ENCODE peak calls at places on chromosomes 2 and 18, in six cellular contexts. J is fibroblast of pulmonary artery, A is brain microvascular endothelial cell, S is lower lobe of right lung, Z is hepatocyte, I is GM23338. P is an unnamed sample.

GRCh38 chr2:240060977-240061591 is 7.8 kb upstream of the OR6B3 start:
- DNase-seq in J (peak), A (peak), I (peak), Z (peak), S (no peak), P (no peak)

GRCh38 chr2:231409773-231410172 is 14.3 kb downstream of the B3GNT7 start:
- DNase-seq in S (peak), J (no peak), I (no peak), A (no peak), Z (no peak), P (no peak)

GRCh38 chr2:96806468-96807126 is 9.5 kb upstream of the CNNM3 start:
- DNase-seq in I (no peak), Z (no peak), A (no peak), S (no peak), J (no peak), P (no peak)

GRCh38 chr2:110990440-110990839 is 130.3 kb upstream of the BCL2L11 start:
- DNase-seq in J (no peak), I (no peak), Z (no peak), A (no peak), S (no peak), P (no peak)

GRCh38 chr2:160108231-160108630 is 45.8 kb upstream of the PLA2R1 start:
- DNase-seq in I (no peak), S (no peak), A (no peak), J (no peak), Z (no peak), P (no peak)

GRCh38 chr2:33512112-33512511 is 35.7 kb downstream of the RASGRP3 start:
- DNase-seq in S (no peak), J (no peak), I (no peak), A (no peak), Z (no peak), P (no peak)

GRCh38 chr18:67243799-67244587 is 272.5 kb downstream of the DSEL start:
- DNase-seq in I (no peak), Z (no peak), S (no peak), A (peak), J (peak), P (no peak)

GRCh38 chr2:53561155-53561554 is 206.4 kb upstream of the CHAC2 start:
- DNase-seq in S (no peak), J (no peak), I (no peak), Z (no peak), A (no peak), P (no peak)

GRCh38 chr2:59530258-59530657 is 1023.2 kb downstream of the BCL11A start:
- DNase-seq in I (no peak), A (no peak), Z (no peak), S (no peak), J (no peak), P (no peak)

GRCh38 chr2:25078171-25079049 is 36.5 kb downstream of the EFR3B start:
- DNase-seq in S (no peak), A (peak), J (peak), I (no peak), Z (peak), P (no peak)

GRCh38 chr2:218888341-218888740 is 7.7 kb downstream of the WNT10A start:
- DNase-seq in A (no peak), Z (no peak), S (no peak), I (no peak), J (no peak), P (no peak)

GRCh38 chr2:164898475-164898874 is 56.9 kb downstream of the SLC38A11 start:
- DNase-seq in S (no peak), J (peak), I (no peak), Z (peak), A (peak), P (no peak)

GRCh38 chr18:10713400-10713799 is 187.6 kb downstream of the NAPG start:
- DNase-seq in Z (no peak), I (no peak), J (no peak), A (no peak), S (no peak), P (no peak)

GRCh38 chr2:207163053-207163814 is 2.5 kb downstream of the KLF7 start:
- DNase-seq in A (peak), Z (peak), S (no peak), I (peak), J (peak), P (no peak)

GRCh38 chr2:20359131-20359530 is 8.5 kb upstream of the PUM2 start:
- DNase-seq in I (no peak), A (no peak), Z (no peak), J (no peak), S (no peak), P (no peak)

GRCh38 chr18:10726198-10727068 is 200.6 kb downstream of the NAPG start:
- DNase-seq in J (no peak), Z (no peak), A (no peak), I (no peak), S (no peak), P (no peak)

GRCh38 chr18:51361130-51361860 is 163.8 kb upstream of the MEX3C start:
- DNase-seq in J (peak), Z (peak), I (no peak), A (peak), S (no peak), P (no peak)

GRCh38 chr18:55732227-55733106 is 144.5 kb upstream of the TCF4 start:
- DNase-seq in A (peak), Z (no peak), J (peak), S (no peak), I (no peak), P (no peak)

GRCh38 chr2:58032016-58032750 is 14.4 kb upstream of the VRK2 start:
- DNase-seq in Z (no peak), I (no peak), J (no peak), A (peak), S (no peak), P (no peak)

GRCh38 chr2:232026941-232027340 is 65.4 kb downstream of the DIS3L2 start:
- DNase-seq in Z (no peak), J (no peak), I (no peak), A (no peak), S (no peak), P (no peak)

GRCh38 chr18:39030124-39030655 is 1464.6 kb upstream of the CELF4 start:
- DNase-seq in S (no peak), J (no peak), A (no peak), Z (no peak), I (no peak), P (no peak)

GRCh38 chr2:214379227-214379626 is 31.6 kb upstream of the VWC2L start:
- DNase-seq in A (no peak), S (no peak), I (no peak), Z (no peak), J (no peak), P (no peak)

GRCh38 chr2:112959109-112959591 is 18.7 kb upstream of the IL36G start:
- DNase-seq in S (no peak), Z (peak), A (no peak), J (peak), I (peak), P (no peak)

GRCh38 chr2:10773841-10774341 is 38.7 kb downstream of the PDIA6 start:
- DNase-seq in J (no peak), A (no peak), S (no peak), Z (no peak), I (no peak), P (no peak)

GRCh38 chr2:66084948-66085590 is 349.9 kb upstream of the MEIS1 start:
- DNase-seq in I (no peak), S (no peak), Z (no peak), A (no peak), J (no peak), P (no peak)

GRCh38 chr2:180573951-180574350 is 406.5 kb upstream of the UBE2E3 start:
- DNase-seq in Z (no peak), I (no peak), J (peak), A (no peak), S (no peak), P (no peak)

GRCh38 chr2:10208736-10209135 is 86.2 kb downstream of the RRM2 start:
- DNase-seq in I (no peak), A (no peak), S (no peak), Z (no peak), J (no peak), P (no peak)

GRCh38 chr2:142332196-142332595 is 201.4 kb upstream of the LRP1B start:
- DNase-seq in Z (no peak), S (no peak), J (no peak), I (no peak), A (no peak), P (no peak)

GRCh38 chr2:71465961-71466300 is 12.6 kb downstream of the DYSF start:
- DNase-seq in S (no peak), I (no peak), J (no peak), Z (no peak), A (no peak), P (no peak)
- H3K4me3 ChIP-seq in S (peak), I (peak), J (peak), Z (peak), A (peak), P (peak)

GRCh38 chr2:100779908-100780202 is 40.1 kb upstream of the NPAS2 start:
- DNase-seq in J (no peak), Z (no peak), I (no peak), A (no peak), S (no peak), P (no peak)
- TF ChIP-seq CTCF in J (no peak), Z (no peak), I (no peak), A (no peak), S (no peak), P (no peak)

GRCh38 chr2:222877556-222878278 is 16.9 kb downstream of the ACSL3 start:
- DNase-seq in A (no peak), I (no peak), J (no peak), Z (no peak), S (no peak), P (no peak)

GRCh38 chr2:222876947-222877346 is 16.1 kb downstream of the ACSL3 start:
- DNase-seq in J (no peak), S (no peak), Z (no peak), I (no peak), A (no peak), P (no peak)

GRCh38 chr2:222879602-222879933 is 18.7 kb downstream of the ACSL3 start:
- DNase-seq in S (no peak), A (no peak), I (no peak), J (no peak), Z (no peak), P (no peak)

GRCh38 chr2:222878877-222879601 is 18.2 kb downstream of the ACSL3 start:
- DNase-seq in I (no peak), S (no peak), J (peak), A (peak), Z (no peak), P (no peak)

DNA sequence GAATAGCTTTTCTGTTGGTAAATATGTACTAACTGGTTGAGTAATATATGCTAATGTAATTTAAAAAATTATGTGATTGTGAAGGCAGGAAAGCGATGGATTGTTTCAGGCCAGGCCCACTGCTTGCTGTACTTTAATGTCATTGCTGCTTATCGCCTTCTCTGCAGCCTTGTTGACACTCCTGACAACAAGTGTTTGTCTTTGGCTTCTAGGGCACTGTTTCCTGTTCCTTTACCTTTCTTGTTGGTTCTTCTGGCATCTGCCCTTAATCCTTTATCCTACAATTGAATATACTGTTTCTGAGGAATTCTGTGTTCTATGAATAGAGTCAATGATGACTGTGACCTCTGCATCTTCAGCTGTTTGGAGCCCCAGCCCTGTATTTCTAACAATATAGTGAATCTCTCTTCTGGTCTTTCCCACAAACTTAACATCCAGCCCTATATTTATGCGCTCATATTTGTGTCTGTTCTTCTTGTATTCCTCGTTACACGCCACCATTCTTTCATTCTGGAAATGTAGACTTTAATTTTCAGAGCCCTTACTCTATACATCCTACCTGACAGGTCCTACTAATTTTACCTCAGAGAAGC is 17.5 kb downstream of the ACSL3 start:
- DNase-seq in Z (no peak), I (no peak), A (no peak), J (no peak), S (no peak), P (no peak)
- H3K4me3 ChIP-seq in Z (no peak), I (no peak), A (no peak), J (no peak), S (no peak), P (no peak)

GRCh38 chr2:79580175-79580574 is 67.3 kb downstream of the CTNNA2 start:
- DNase-seq in I (peak), Z (no peak), J (no peak), A (no peak), S (peak), P (no peak)
- TF ChIP-seq CTCF in I (no peak), Z (no peak), J (no peak), A (no peak), S (no peak), P (no peak)

GRCh38 chr2:108988076-108988795 is 784 bp downstream of the EDAR start:
- DNase-seq in S (no peak), J (no peak), I (no peak), Z (no peak), A (no peak), P (no peak)
- H3K4me3 ChIP-seq in S (peak), J (no peak), I (no peak), Z (no peak), A (no peak), P (peak)

DNA sequence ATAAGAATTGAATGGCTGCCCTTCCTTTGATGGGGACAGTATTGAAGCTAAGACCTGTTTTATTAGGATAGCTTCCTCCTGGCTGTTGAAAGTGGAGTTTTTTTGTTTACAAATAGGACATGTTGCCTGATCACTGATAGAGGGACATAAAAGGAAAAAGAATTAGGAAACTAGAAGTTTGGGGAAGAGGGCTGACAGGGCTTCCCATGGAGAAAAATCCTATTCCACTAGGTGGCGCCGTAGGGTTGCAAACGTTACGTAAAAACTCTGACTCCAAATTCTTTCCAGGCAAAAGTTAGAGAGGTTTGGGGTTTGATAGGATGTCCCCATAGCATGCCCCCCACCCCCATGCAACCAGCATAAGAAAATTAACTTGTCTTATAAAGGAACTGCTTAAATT is 11.1 kb upstream of the RBFA start:
- DNase-seq in I (peak), Z (no peak), J (peak), A (no peak), S (no peak), P (no peak)
- TF ChIP-seq CTCF in I (peak), Z (peak), J (peak), A (peak), S (peak), P (peak)

DNA sequence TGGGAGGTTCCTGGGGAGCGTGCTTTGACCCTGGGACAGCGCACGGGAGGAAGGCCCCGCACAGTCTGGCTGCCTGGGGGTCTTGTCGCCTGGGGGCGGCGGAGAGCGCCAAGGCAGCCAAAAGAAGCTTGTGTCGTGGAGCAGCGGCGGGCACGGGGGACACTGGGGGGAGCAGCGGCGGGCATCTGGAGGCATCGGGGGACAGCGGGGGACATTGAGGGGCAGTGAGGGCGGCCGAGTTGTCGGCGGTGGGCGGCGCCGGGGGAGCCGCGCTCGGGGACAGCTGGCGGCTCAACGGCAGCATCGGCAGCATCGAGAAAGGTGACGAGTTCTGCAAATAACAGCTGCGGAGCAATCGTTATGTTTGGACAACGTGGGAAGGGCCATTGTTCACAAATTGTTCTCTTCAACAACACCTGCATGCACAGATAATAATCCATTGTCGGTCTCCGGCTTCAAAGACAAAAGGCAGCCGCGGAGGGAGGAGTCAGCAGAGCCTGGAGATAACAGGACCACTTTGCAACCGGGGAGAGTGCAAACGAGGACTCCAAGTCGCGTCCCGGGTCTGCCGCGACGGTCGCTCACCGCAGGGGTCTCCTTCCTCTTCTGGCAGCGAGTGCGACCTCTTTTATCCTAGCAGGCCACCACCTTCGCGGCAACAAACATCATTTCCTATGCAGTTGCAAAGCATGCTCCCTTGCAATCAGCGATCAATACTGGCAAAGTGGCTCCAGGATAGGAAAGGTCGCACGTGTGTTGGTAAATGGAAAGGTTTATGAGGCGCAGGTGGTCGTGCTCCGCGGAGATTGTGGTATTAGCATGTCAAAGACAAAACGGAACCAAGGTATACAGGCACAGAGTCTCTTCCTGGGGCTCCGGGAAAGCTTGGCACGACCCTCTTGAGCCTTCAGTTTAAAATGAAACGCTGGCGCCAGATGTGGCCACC is 132.3 kb upstream of the DLX2 start:
- DNase-seq in J (no peak), A (no peak), S (no peak), Z (peak), I (peak), P (no peak)
- H3K4me3 ChIP-seq in J (peak), A (peak), S (peak), Z (peak), I (peak), P (peak)

GRCh38 chr2:238425979-238426567 is 654 bp upstream of the ASB1 start:
- DNase-seq in Z (peak), S (no peak), A (peak), I (peak), J (peak), P (no peak)

GRCh38 chr2:238425505-238425978 is 1.2 kb upstream of the ASB1 start:
- DNase-seq in A (no peak), Z (peak), S (no peak), I (no peak), J (no peak), P (no peak)

GRCh38 chr2:238428866-238429265 is 2.1 kb downstream of the ASB1 start:
- DNase-seq in A (no peak), Z (peak), S (no peak), I (no peak), J (no peak), P (no peak)

GRCh38 chr2:238427435-238428162 is 872 bp downstream of the ASB1 start:
- DNase-seq in J (peak), S (no peak), I (no peak), Z (peak), A (no peak), P (peak)

GRCh38 chr2:238426568-238427434 is at the start of gene ASB1:
- DNase-seq in I (peak), A (peak), J (peak), S (peak), Z (peak), P (peak)
- TF ChIP-seq CTCF in I (no peak), A (no peak), J (no peak), S (no peak), Z (no peak), P (no peak)